ENCODE peak calls at places on chromosome 1, in ten cellular contexts. I, E, Y, O, B, X, Z, R, G and N are unnamed samples.

GRCh38 chr1:97780884-97781283 is 139.9 kb downstream of the DPYD start:
- DNase-seq in I (no peak), E (no peak), Y (no peak), O (no peak), B (no peak), X (no peak), Z (no peak), R (no peak), G (no peak), N (no peak)

GRCh38 chr1:181318858-181319235 is 164.5 kb upstream of the CACNA1E start:
- DNase-seq in I (peak), E (no peak), Y (no peak), O (no peak), B (no peak), X (no peak), Z (no peak), R (no peak), G (no peak), N (no peak)

GRCh38 chr1:76278711-76279386 is 204.3 kb downstream of the ST6GALNAC3 start:
- DNase-seq in I (no peak), E (no peak), Y (no peak), O (no peak), B (no peak), X (no peak), Z (no peak), R (no peak), G (no peak), N (peak)

GRCh38 chr1:211352985-211353515 is 26.4 kb downstream of the TRAF5 start:
- DNase-seq in I (peak), E (no peak), Y (peak), O (peak), B (peak), X (peak), Z (peak), R (no peak), G (no peak), N (no peak)

GRCh38 chr1:21670956-21671902 is 2.1 kb upstream of the RAP1GAP start:
- DNase-seq in I (no peak), E (no peak), Y (peak), O (no peak), B (no peak), X (no peak), Z (no peak), R (no peak), G (no peak), N (no peak)

GRCh38 chr1:97143236-97143882 is 421.8 kb downstream of the PTBP2 start:
- DNase-seq in I (no peak), E (no peak), Y (no peak), O (no peak), B (no peak), X (no peak), Z (no peak), R (no peak), G (no peak), N (no peak)

GRCh38 chr1:155125511-155125945 is 2.1 kb upstream of the EFNA1 start:
- DNase-seq in I (no peak), E (no peak), Y (no peak), O (no peak), B (no peak), X (no peak), Z (no peak), R (no peak), G (no peak), N (no peak)

GRCh38 chr1:53319296-53320101 is 8.4 kb downstream of the LRP8 start:
- DNase-seq in I (no peak), E (no peak), Y (no peak), O (no peak), B (no peak), X (no peak), Z (no peak), R (no peak), G (no peak), N (no peak)

GRCh38 chr1:245197911-245198379 is 43.2 kb downstream of the KIF26B start:
- DNase-seq in I (no peak), E (no peak), Y (no peak), O (peak), B (no peak), X (no peak), Z (no peak), R (no peak), G (no peak), N (peak)

GRCh38 chr1:227939791-227940771 is 7.7 kb downstream of the WNT9A start:
- DNase-seq in I (no peak), E (no peak), Y (no peak), O (no peak), B (no peak), X (no peak), Z (no peak), R (no peak), G (no peak), N (no peak)

GRCh38 chr1:224377676-224378006 is 21.0 kb downstream of the CNIH4 start:
- DNase-seq in I (no peak), E (no peak), Y (no peak), O (peak), B (no peak), X (no peak), Z (no peak), R (no peak), G (no peak), N (peak)

GRCh38 chr1:15770313-15770962 is 11.8 kb downstream of the FBLIM1 start:
- DNase-seq in I (no peak), E (no peak), Y (no peak), O (no peak), B (no peak), X (no peak), Z (no peak), R (no peak), G (no peak), N (no peak)

GRCh38 chr1:220487297-220487820 is 40.6 kb upstream of the MARK1 start:
- DNase-seq in I (no peak), E (peak), Y (no peak), O (no peak), B (no peak), X (peak), Z (no peak), R (no peak), G (no peak), N (peak)